ENCODE peak calls at places on chromosomes 11 and 22, in six cellular contexts. Z is transverse colon, Q is NT2/D1, H is stomach, I is bronchial epithelial cell, B is uterus. R is an unnamed sample.

GRCh38 chr11:22792497-22792896 is 37.1 kb downstream of the SVIP start:
- DNase-seq in Z (no peak), Q (no peak), H (no peak), I (peak; percentile 78), B (no peak), R (peak; percentile 84)

GRCh38 chr11:113114452-113115027 is 153.3 kb downstream of the NCAM1 start:
- DNase-seq in Z (peak; percentile 27), Q (no peak), H (peak; percentile 80), I (peak; percentile 47), B (peak; percentile 60), R (peak; percentile 49)

GRCh38 chr11:57476223-57476882 is 16.0 kb downstream of the RTN4RL2 start:
- DNase-seq in Z (peak; percentile 50), Q (no peak), H (peak; percentile 65), I (no peak), B (no peak), R (peak; percentile 40)

GRCh38 chr22:49568751-49569285 is 258.9 kb downstream of the BRD1 start:
- DNase-seq in Z (peak; percentile 4), Q (no peak), H (no peak), I (no peak), B (no peak), R (no peak)

GRCh38 chr22:31295831-31296230 is 3.5 kb upstream of the PIK3IP1 start:
- DNase-seq in Z (no peak), Q (no peak), H (no peak), I (peak; percentile 75), B (no peak), R (peak; percentile 42)

GRCh38 chr11:110168404-110168803 is 75.2 kb downstream of the ZC3H12C start:
- DNase-seq in Z (no peak), Q (no peak), H (no peak), I (no peak), B (no peak), R (no peak)

GRCh38 chr11:34636127-34636526 is 15.2 kb downstream of the EHF start:
- DNase-seq in Z (no peak), Q (no peak), H (no peak), I (peak; percentile 63), B (no peak), R (no peak)

GRCh38 chr11:35951659-35952058 is 7.8 kb downstream of the LDLRAD3 start:
- DNase-seq in Z (no peak), Q (no peak), H (no peak), I (no peak), B (peak; percentile 52), R (no peak)

GRCh38 chr11:86775342-86775741 is 25.0 kb upstream of the PRSS23 start:
- DNase-seq in Z (no peak), Q (no peak), H (no peak), I (peak; percentile 8), B (no peak), R (no peak)

GRCh38 chr22:29225422-29226090 is 19.9 kb downstream of the EMID1 start:
- DNase-seq in Z (peak; percentile 33), Q (no peak), H (no peak), I (no peak), B (peak; percentile 49), R (no peak)

GRCh38 chr22:50622723-50623327 is 5.1 kb downstream of the ARSA start:
- DNase-seq in Z (peak; percentile 93), Q (no peak), H (peak; percentile 92), I (peak; percentile 62), B (no peak), R (peak; percentile 48)

DNA sequence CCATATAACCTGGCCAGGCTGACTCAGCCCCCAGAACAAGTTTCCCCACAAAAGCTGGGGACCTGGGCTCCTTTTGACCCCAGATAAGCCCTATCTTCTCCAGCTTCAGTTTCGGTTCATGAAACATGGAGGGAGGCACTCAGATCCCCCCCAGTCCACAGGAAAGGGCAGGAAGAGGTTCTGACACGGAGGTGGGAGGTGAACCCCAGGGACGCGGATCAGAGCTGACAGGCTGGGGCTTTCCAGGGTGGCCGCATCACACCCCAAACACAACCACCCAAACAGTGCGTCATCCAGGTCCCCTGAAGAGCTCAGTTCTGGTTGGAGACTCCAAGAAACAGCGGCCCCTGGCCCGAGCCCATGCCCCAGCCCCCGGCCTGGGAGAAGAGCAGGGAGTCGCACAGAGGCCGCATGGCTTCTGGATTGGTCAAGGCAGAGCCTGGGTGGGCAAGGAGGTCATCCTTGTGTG is 44.3 kb upstream of the A4GALT start:
- DNase-seq in Z (no peak), Q (no peak), H (no peak), I (no peak), B (no peak), R (no peak)
- H3K4me3 ChIP-seq in Z (no peak overlapping the region), Q (no peak overlapping the region), H (no peak overlapping the region), I (no peak overlapping the region), B (no peak overlapping the region), R (no peak overlapping the region)

GRCh38 chr11:59180907-59181306 is 9.0 kb downstream of the DTX4 start:
- DNase-seq in Z (no peak), Q (no peak), H (no peak), I (peak; percentile 29), B (no peak), R (no peak)
- H3K27me3 ChIP-seq in Z (no peaks in the 10 kb centered on the region), Q (no peaks in the 10 kb centered on the region), H (no peaks in the 10 kb centered on the region), I (no peaks in the 10 kb centered on the region), B (no peaks in the 10 kb centered on the region), R (no peaks in the 10 kb centered on the region)

DNA sequence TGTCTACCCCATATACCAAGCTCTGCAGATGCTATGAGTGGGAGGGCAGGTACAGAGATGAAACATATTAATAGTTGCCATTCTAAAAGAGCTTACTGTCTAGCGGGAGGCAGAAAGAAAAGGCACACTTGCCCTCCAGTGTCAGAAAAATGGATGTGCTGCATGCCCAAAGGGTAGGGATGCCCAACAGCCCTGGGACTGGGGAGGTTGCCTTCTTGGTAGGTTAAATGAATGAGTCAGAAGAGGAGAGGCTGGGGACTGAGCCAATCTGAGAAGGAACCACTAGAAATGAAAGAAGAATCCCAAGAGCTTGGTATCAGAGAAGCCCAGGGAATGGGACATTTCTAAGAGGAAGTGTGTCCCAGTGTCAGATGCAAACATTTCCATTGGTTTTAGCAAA is 1.2 kb downstream of the BIRC3 start:
- DNase-seq in Z (peak; percentile 30), Q (no peak), H (peak; percentile 42), I (no peak), B (no peak), R (peak; percentile 38)
- H3K4me3 ChIP-seq in Z (peak overlapping the region; percentile 2), Q (no peak overlapping the region), H (peak overlapping the region; percentile 59), I (no peak overlapping the region), B (no peak overlapping the region), R (no peak overlapping the region)

GRCh38 chr11:129281471-129282268 is 89.5 kb upstream of the ARHGAP32 start:
- DNase-seq in Z (no peak), Q (no peak), H (no peak), I (no peak), B (no peak), R (no peak)

GRCh38 chr11:129279326-129280026 is 87.4 kb upstream of the ARHGAP32 start:
- DNase-seq in Z (peak; percentile 84), Q (peak; percentile 54), H (peak; percentile 83), I (peak; percentile 21), B (peak; percentile 71), R (peak; percentile 71)

GRCh38 chr11:129280027-129280811 is 88.1 kb upstream of the ARHGAP32 start:
- DNase-seq in Z (peak; percentile 8), Q (no peak), H (no peak), I (peak; percentile 41), B (no peak), R (no peak)

GRCh38 chr11:129277216-129277838 is 85.2 kb upstream of the ARHGAP32 start:
- DNase-seq in Z (no peak), Q (no peak), H (no peak), I (peak; percentile 36), B (no peak), R (no peak)

DNA sequence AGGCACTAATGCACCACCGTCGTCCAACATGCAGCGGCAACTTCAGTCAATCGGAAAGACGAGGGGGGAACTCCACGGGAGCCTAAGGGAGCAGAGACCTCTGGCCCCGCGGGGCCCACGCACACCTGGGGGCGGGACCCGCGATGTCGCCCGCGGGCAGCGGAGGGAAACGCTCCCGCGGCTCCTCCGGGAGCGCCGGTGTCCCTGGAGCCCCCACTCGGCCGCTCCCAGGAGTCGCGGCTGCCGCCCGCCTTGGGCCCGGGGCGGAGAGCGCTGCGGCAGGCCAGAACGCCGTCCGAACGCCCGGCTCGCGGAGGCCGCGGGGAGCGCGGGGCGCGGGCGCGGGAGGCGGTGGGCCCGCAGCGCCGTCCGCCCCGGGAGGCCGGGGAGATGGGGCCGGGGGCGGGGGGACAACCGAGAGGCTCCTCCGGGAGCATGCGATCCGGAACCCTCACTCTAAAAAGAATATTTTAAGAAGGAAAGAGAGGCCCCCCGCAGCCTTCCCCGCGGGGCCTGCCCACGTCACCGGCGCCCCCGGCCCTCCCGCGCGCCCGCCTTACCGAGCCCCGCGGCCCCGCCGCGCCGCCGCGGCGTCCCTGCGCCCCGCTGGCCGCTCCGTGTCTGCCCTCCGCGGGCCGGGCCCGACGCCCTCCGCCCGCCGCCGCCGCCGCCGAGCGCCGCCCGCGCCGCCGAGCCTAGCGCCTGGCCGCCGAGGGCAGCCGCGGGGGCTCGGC is 86.6 kb upstream of the ARHGAP32 start:
- DNase-seq in Z (peak; percentile 12), Q (no peak), H (no peak), I (no peak), B (no peak), R (peak; percentile 12)
- H3K27me3 ChIP-seq in Z (no peaks in the 10 kb centered on the region), Q (peaks cover 30% of the 10 kb centered on the region), H (no peaks in the 10 kb centered on the region), I (no peaks in the 10 kb centered on the region), B (no peaks in the 10 kb centered on the region), R (no peaks in the 10 kb centered on the region)

GRCh38 chr11:413120-414081 is 1.4 kb downstream of the SIGIRR start:
- DNase-seq in Z (peak; percentile 9), Q (no peak), H (no peak), I (no peak), B (no peak), R (no peak)
- H3K4me3 ChIP-seq in Z (no peak overlapping the region), Q (no peak overlapping the region), H (no peak overlapping the region), I (no peak overlapping the region), B (no peak overlapping the region), R (no peak overlapping the region)

DNA sequence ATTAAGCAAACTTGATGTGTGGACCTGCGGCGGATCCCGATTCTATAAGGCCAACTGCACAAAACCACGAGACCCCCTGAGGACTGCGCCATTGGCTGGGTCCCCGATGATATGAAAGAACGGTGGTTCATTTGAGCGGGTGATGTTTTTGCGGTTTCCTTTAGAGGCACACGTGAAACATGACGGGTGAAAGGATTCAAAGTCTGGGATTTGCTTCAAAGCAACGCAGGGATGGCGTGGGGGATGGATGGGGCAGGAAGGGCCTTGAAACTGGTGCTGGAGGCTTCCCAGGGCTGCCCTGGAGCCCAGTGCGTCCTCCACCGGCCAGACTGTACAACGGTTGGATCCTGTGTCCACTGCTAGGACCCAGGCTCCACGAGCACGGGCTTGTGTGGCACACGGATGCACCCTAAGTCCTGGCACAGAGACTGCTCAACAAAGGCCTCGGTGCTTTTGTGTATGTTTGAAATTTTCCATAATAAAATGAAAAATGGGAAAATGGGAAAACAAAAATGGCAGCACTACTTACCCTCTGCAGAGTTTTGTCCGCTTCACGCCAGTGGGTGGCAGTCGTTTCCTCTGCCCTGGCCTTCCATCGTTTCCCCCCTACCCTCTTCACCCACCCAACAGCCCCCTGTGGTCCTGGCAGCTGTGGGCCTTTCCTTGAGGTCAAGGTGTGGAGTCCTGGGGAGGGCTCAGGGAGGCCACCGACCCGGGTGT is 3.6 kb downstream of the ASCL2 start:
- DNase-seq in Z (no peak), Q (no peak), H (no peak), I (no peak), B (no peak), R (no peak)
- H3K27me3 ChIP-seq in Z (peaks cover 43% of the 10 kb centered on the region), Q (peaks cover 26% of the 10 kb centered on the region), H (peaks cover 12% of the 10 kb centered on the region), I (peaks cover 1% of the 10 kb centered on the region), B (no peaks in the 10 kb centered on the region), R (peaks cover 20% of the 10 kb centered on the region)

DNA sequence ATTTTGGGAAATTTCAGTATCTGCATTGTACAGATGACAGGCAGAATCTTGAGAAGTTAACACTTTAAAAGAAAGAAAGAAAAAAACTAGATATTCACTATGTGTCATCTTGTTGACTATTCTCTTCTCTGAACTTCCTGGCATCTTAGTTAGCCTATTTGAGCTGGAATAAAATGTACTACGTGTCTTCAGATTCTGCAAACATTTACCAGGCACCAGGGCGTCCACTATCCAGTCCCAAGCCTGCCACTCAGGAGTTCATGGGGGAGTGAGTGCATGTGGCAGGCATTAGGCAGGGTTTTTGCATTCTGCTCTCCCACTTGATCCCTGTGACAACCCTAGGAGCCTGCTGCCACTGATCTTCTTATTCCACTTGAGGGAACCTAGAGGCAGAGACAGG is 25.0 kb downstream of the TIMP3 start:
- DNase-seq in Z (no peak), Q (no peak), H (no peak), I (no peak), B (no peak), R (no peak)
- H3K4me3 ChIP-seq in Z (no peak overlapping the region), Q (no peak overlapping the region), H (no peak overlapping the region), I (no peak overlapping the region), B (no peak overlapping the region), R (no peak overlapping the region)